ENCODE peak calls at places on chromosomes 4 and X, in six cellular contexts. One of them, this sample, is unnamed.

GRCh38 chr4:169024762-169025161 is 14.7 kb upstream of the CBR4 start:
- DNase-seq in K562: no peak
- DNase-seq in HCT116: peak; percentile 15
- DNase-seq in H1: no peak
- DNase-seq in A549: peak; percentile 21
- DNase-seq in GM12878: no peak
- DNase-seq in this sample: peak; percentile 59

GRCh38 chrX:134717698-134718328 is 59.5 kb upstream of the PLAC1 start:
- DNase-seq in H1: no peak
- DNase-seq in K562: no peak
- DNase-seq in GM12878: no peak
- DNase-seq in HCT116: no peak
- DNase-seq in A549: peak; percentile 30
- DNase-seq in this sample: peak; percentile 68

GRCh38 chr4:25795091-25795490 is 67.7 kb downstream of the SEL1L3 start:
- DNase-seq in HCT116: no peak
- DNase-seq in A549: no peak
- DNase-seq in H1: no peak
- DNase-seq in GM12878: no peak
- DNase-seq in K562: no peak
- DNase-seq in this sample: no peak

GRCh38 chr4:3217771-3218170 is 31.2 kb upstream of the MSANTD1 start:
- DNase-seq in H1: no peak
- DNase-seq in GM12878: no peak
- DNase-seq in A549: no peak
- DNase-seq in HCT116: no peak
- DNase-seq in K562: no peak
- DNase-seq in this sample: no peak

GRCh38 chrX:42704454-42704853 is 73.5 kb downstream of the PPP1R2C start:
- DNase-seq in A549: no peak
- DNase-seq in HCT116: no peak
- DNase-seq in H1: no peak
- DNase-seq in GM12878: no peak
- DNase-seq in K562: no peak
- DNase-seq in this sample: peak; percentile 22

GRCh38 chrX:82742351-82742750 is 765.7 kb upstream of the POU3F4 start:
- DNase-seq in GM12878: no peak
- DNase-seq in A549: no peak
- DNase-seq in H1: no peak
- DNase-seq in HCT116: no peak
- DNase-seq in K562: no peak
- DNase-seq in this sample: no peak

GRCh38 chr4:123919576-123920098 is 523.0 kb downstream of the SPRY1 start:
- DNase-seq in HCT116: no peak
- DNase-seq in H1: no peak
- DNase-seq in K562: no peak
- DNase-seq in A549: no peak
- DNase-seq in GM12878: no peak
- DNase-seq in this sample: no peak

GRCh38 chrX:40058719-40059118 is 39.0 kb downstream of the BCOR start:
- DNase-seq in GM12878: no peak
- DNase-seq in A549: no peak
- DNase-seq in K562: no peak
- DNase-seq in HCT116: no peak
- DNase-seq in H1: no peak
- DNase-seq in this sample: no peak

GRCh38 chrX:47802589-47802988 is 34.1 kb upstream of the ZNF81 start:
- DNase-seq in HCT116: no peak
- DNase-seq in A549: peak; percentile 12
- DNase-seq in GM12878: no peak
- DNase-seq in K562: no peak
- DNase-seq in H1: no peak
- DNase-seq in this sample: peak; percentile 8

GRCh38 chr4:10639664-10640063 is 44.9 kb downstream of the CLNK start:
- DNase-seq in GM12878: no peak
- DNase-seq in HCT116: no peak
- DNase-seq in H1: no peak
- DNase-seq in K562: no peak
- DNase-seq in A549: no peak
- DNase-seq in this sample: peak; percentile 24

GRCh38 chrX:104112326-104112951 is at the start of gene ZCCHC18:
- DNase-seq in GM12878: no peak
- DNase-seq in HCT116: no peak
- DNase-seq in A549: peak; percentile 43
- DNase-seq in K562: peak; percentile 31
- DNase-seq in H1: no peak
- DNase-seq in this sample: peak; percentile 57

GRCh38 chrX:135509885-135510284 is 10.6 kb upstream of the INTS6L start:
- DNase-seq in H1: no peak
- DNase-seq in A549: no peak
- DNase-seq in HCT116: no peak
- DNase-seq in K562: no peak
- DNase-seq in GM12878: no peak
- DNase-seq in this sample: no peak

GRCh38 chr4:38920186-38920585 is 52.6 kb downstream of the FAM114A1 start:
- DNase-seq in HCT116: no peak
- DNase-seq in K562: no peak
- DNase-seq in H1: no peak
- DNase-seq in GM12878: no peak
- DNase-seq in A549: no peak
- DNase-seq in this sample: peak; percentile 29

GRCh38 chr4:139241086-139241783 is 38.8 kb downstream of the MGARP start:
- DNase-seq in A549: no peak
- DNase-seq in GM12878: no peak
- DNase-seq in K562: no peak
- DNase-seq in H1: peak; percentile 7
- DNase-seq in HCT116: no peak
- DNase-seq in this sample: no peak

GRCh38 chr4:15550491-15550890 is 80.8 kb downstream of the CC2D2A start:
- DNase-seq in HCT116: no peak
- DNase-seq in K562: no peak
- DNase-seq in A549: no peak
- DNase-seq in H1: no peak
- DNase-seq in GM12878: no peak
- DNase-seq in this sample: no peak

GRCh38 chr4:113385500-113385899 is 336.0 kb downstream of the ANK2 start:
- DNase-seq in HCT116: no peak
- DNase-seq in A549: no peak
- DNase-seq in H1: no peak
- DNase-seq in K562: no peak
- DNase-seq in GM12878: no peak
- DNase-seq in this sample: no peak

GRCh38 chr4:22692736-22693135 is at the start of gene GBA3:
- DNase-seq in K562: no peak
- DNase-seq in HCT116: no peak
- DNase-seq in A549: no peak
- DNase-seq in GM12878: no peak
- DNase-seq in H1: no peak
- DNase-seq in this sample: no peak

GRCh38 chrX:132956421-132957210 is 1.8 kb downstream of the HS6ST2 start:
- DNase-seq in GM12878: no peak
- DNase-seq in H1: no peak
- DNase-seq in HCT116: no peak
- DNase-seq in K562: no peak
- DNase-seq in A549: no peak
- DNase-seq in this sample: no peak

GRCh38 chrX:101659601-101660063 is at the start of gene ARMCX2:
- DNase-seq in H1: no peak
- DNase-seq in GM12878: no peak
- DNase-seq in K562: no peak
- DNase-seq in A549: no peak
- DNase-seq in HCT116: no peak
- DNase-seq in this sample: peak; percentile 69

GRCh38 chr4:101701551-101701950 is 89.0 kb upstream of the BANK1 start:
- DNase-seq in A549: no peak
- DNase-seq in H1: no peak
- DNase-seq in GM12878: no peak
- DNase-seq in K562: no peak
- DNase-seq in HCT116: no peak
- DNase-seq in this sample: no peak

GRCh38 chr4:114364857-114365256 is 233.8 kb upstream of the UGT8 start:
- DNase-seq in GM12878: no peak
- DNase-seq in K562: no peak
- DNase-seq in H1: peak; percentile 36
- DNase-seq in A549: no peak
- DNase-seq in HCT116: no peak
- DNase-seq in this sample: peak; percentile 92

GRCh38 chr4:152531479-152531878 is 4.4 kb downstream of the FBXW7 start:
- DNase-seq in H1: no peak
- DNase-seq in K562: no peak
- DNase-seq in A549: no peak
- DNase-seq in GM12878: no peak
- DNase-seq in HCT116: no peak
- DNase-seq in this sample: no peak

GRCh38 chr4:100555791-100556190 is 38.0 kb upstream of the EMCN start:
- DNase-seq in K562: no peak
- DNase-seq in H1: no peak
- DNase-seq in A549: no peak
- DNase-seq in HCT116: no peak
- DNase-seq in GM12878: no peak
- DNase-seq in this sample: no peak

GRCh38 chr4:82194329-82194728 is 179.5 kb downstream of the HNRNPD start:
- DNase-seq in GM12878: no peak
- DNase-seq in A549: no peak
- DNase-seq in H1: no peak
- DNase-seq in K562: no peak
- DNase-seq in HCT116: no peak
- DNase-seq in this sample: no peak

GRCh38 chr4:25749150-25749794 is 93.6 kb downstream of the SLC34A2 start:
- DNase-seq in K562: no peak
- DNase-seq in H1: no peak
- DNase-seq in GM12878: no peak
- DNase-seq in A549: no peak
- DNase-seq in HCT116: no peak
- DNase-seq in this sample: no peak

GRCh38 chr4:66202870-66203269 is 532.6 kb upstream of the EPHA5 start:
- DNase-seq in HCT116: no peak
- DNase-seq in H1: no peak
- DNase-seq in GM12878: no peak
- DNase-seq in K562: no peak
- DNase-seq in A549: no peak
- DNase-seq in this sample: no peak

DNA sequence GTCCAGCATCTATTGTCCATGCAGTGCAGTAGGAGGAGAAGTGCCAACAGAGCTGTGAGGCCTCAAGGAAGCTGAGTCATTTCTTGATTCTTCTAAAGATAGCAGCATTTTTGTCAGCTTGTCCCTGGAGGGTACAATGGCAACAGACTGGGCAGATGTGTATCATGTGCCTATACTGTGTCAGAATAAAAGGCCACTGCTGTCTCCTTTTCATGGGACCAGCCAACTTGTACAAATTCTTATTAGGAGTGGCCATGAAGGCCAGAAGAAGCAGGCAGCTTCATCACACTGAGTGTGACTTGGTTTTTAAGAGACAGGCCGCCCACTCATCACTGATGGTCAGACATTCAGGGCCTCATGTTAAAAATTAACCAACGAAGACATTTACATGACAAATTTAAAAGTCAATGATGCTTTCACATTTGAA is 185.0 kb upstream of the FAM241A start:
- DNase-seq in K562: no peak
- DNase-seq in GM12878: peak; percentile 82
- DNase-seq in H1: no peak
- DNase-seq in HCT116: peak; percentile 15
- DNase-seq in A549: no peak
- DNase-seq in this sample: no peak
- TF ChIP-seq CEBPB in K562: no peak
- TF ChIP-seq CEBPB in GM12878: no peak
- TF ChIP-seq CEBPB in H1: no peak
- TF ChIP-seq CEBPB in HCT116: no peak
- TF ChIP-seq CEBPB in A549: no peak
- TF ChIP-seq CEBPB in this sample: no peak

GRCh38 chr4:98631506-98631905 is 26.9 kb downstream of the TSPAN5 start:
- DNase-seq in H1: no peak
- DNase-seq in GM12878: no peak
- DNase-seq in K562: no peak
- DNase-seq in HCT116: no peak
- DNase-seq in A549: no peak
- DNase-seq in this sample: no peak
- TF ChIP-seq CEBPB in H1: no peak
- TF ChIP-seq CEBPB in GM12878: no peak
- TF ChIP-seq CEBPB in K562: no peak
- TF ChIP-seq CEBPB in HCT116: no peak
- TF ChIP-seq CEBPB in A549: no peak
- TF ChIP-seq CEBPB in this sample: no peak

GRCh38 chrX:20593836-20594235 is 327.1 kb upstream of the RPS6KA3 start:
- DNase-seq in H1: no peak
- DNase-seq in A549: no peak
- DNase-seq in K562: no peak
- DNase-seq in HCT116: no peak
- DNase-seq in GM12878: no peak
- DNase-seq in this sample: no peak

GRCh38 chrX:20596856-20597255 is 330.1 kb upstream of the RPS6KA3 start:
- DNase-seq in A549: no peak
- DNase-seq in HCT116: no peak
- DNase-seq in H1: no peak
- DNase-seq in K562: no peak
- DNase-seq in GM12878: no peak
- DNase-seq in this sample: no peak

GRCh38 chrX:20594985-20595384 is 328.3 kb upstream of the RPS6KA3 start:
- DNase-seq in A549: no peak
- DNase-seq in H1: no peak
- DNase-seq in GM12878: no peak
- DNase-seq in K562: no peak
- DNase-seq in HCT116: peak; percentile 1
- DNase-seq in this sample: no peak

GRCh38 chrX:20593402-20593801 is 326.7 kb upstream of the RPS6KA3 start:
- DNase-seq in K562: no peak
- DNase-seq in H1: no peak
- DNase-seq in HCT116: no peak
- DNase-seq in A549: no peak
- DNase-seq in GM12878: no peak
- DNase-seq in this sample: no peak

DNA sequence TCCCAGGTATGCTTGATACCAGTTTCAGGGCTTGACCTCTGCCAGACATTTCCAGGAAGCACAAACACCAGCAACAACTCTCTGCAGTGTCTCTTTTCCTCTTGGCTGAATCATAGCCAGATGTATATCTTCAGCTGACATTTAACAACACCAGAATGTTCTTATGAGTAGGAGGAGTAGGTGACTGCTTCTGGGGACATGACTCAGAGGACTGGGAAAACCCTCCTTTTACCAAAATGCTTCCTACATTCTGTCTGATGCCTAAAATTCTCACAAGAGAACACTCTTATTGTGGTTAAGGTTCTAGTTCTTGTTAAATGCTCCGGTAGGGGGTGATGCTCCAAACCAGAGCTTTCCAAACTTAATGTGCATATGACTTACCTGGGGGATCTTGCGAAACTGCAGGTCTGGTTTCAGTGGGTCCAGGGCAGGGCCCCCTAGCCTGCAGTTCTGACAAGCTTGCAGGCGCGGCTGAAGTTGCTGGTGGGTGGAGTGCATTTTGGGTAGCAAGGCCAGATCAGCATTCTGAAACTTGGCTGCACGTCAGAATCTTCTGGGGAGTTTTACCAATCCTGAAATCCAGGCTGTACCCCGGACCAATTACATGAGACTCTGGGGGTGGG is 329.3 kb upstream of the RPS6KA3 start:
- DNase-seq in HCT116: no peak
- DNase-seq in A549: no peak
- DNase-seq in H1: no peak
- DNase-seq in K562: no peak
- DNase-seq in GM12878: no peak
- DNase-seq in this sample: no peak
- TF ChIP-seq CEBPB in HCT116: no peak
- TF ChIP-seq CEBPB in A549: no peak
- TF ChIP-seq CEBPB in H1: peak; percentile 72
- TF ChIP-seq CEBPB in K562: no peak
- TF ChIP-seq CEBPB in GM12878: no peak
- TF ChIP-seq CEBPB in this sample: no peak

GRCh38 chr4:153610623-153611376 is 73.3 kb upstream of the TLR2 start:
- DNase-seq in K562: no peak
- DNase-seq in HCT116: no peak
- DNase-seq in GM12878: no peak
- DNase-seq in A549: no peak
- DNase-seq in H1: no peak
- DNase-seq in this sample: no peak
- TF ChIP-seq CEBPB in K562: no peak
- TF ChIP-seq CEBPB in HCT116: no peak
- TF ChIP-seq CEBPB in GM12878: no peak
- TF ChIP-seq CEBPB in A549: no peak
- TF ChIP-seq CEBPB in H1: no peak
- TF ChIP-seq CEBPB in this sample: no peak